ENCODE peak calls at places on chromosomes 11 and 22, in six cellular contexts. U, X, C, E, G and B are unnamed samples.

GRCh38 chr11:299081-299891 is at the start of gene IFITM5:
- DNase-seq in U (no peak), X (no peak), C (no peak), E (no peak), G (no peak), B (no peak)

GRCh38 chr22:22158965-22159364 is 85.6 kb upstream of the VPREB1 start:
- DNase-seq in U (no peak), X (no peak), C (no peak), E (no peak), G (no peak), B (no peak)

GRCh38 chr11:129013737-129014475 is 71.2 kb upstream of the TP53AIP1 start:
- DNase-seq in U (no peak), X (no peak), C (peak), E (no peak), G (no peak), B (no peak)

GRCh38 chr22:23070418-23071162 is at the start of gene GNAZ:
- DNase-seq in U (no peak), X (no peak), C (no peak), E (no peak), G (no peak), B (no peak)

GRCh38 chr11:80462211-80462610 is 1021.4 kb upstream of the TENM4 start:
- DNase-seq in U (no peak), X (no peak), C (no peak), E (no peak), G (peak), B (no peak)

GRCh38 chr11:102345923-102346322 is 1.1 kb upstream of the BIRC2 start:
- DNase-seq in U (peak), X (no peak), C (peak), E (no peak), G (peak), B (peak)

GRCh38 chr11:1055990-1056771 is 18.5 kb upstream of the MUC2 start:
- DNase-seq in U (no peak), X (no peak), C (no peak), E (no peak), G (no peak), B (no peak)

GRCh38 chr11:20055312-20055711 is 105.0 kb downstream of the DBX1 start:
- DNase-seq in U (no peak), X (no peak), C (no peak), E (no peak), G (peak), B (no peak)

GRCh38 chr22:41305646-41306045 is 4.3 kb downstream of the ZC3H7B start:
- DNase-seq in U (peak), X (no peak), C (no peak), E (no peak), G (peak), B (no peak)